ENCODE peak calls at places on chromosomes 1 and 21, in eight cellular contexts. One of them, this sample, is unnamed.

GRCh38 chr1:79496129-79496528 is 489.6 kb upstream of the ADGRL4 start:
- DNase-seq in left lung: no peak
- DNase-seq in fibroblast of lung: no peak
- DNase-seq in aorta: no peak
- DNase-seq in GM23338: no peak
- DNase-seq in OCI-LY7: no peak
- DNase-seq in kidney: no peak
- DNase-seq in K562: no peak
- DNase-seq in this sample: no peak

GRCh38 chr1:66444438-66445265 is 89.3 kb upstream of the SGIP1 start:
- DNase-seq in kidney: no peak
- DNase-seq in K562: no peak
- DNase-seq in GM23338: peak
- DNase-seq in aorta: no peak
- DNase-seq in left lung: no peak
- DNase-seq in OCI-LY7: no peak
- DNase-seq in fibroblast of lung: no peak
- DNase-seq in this sample: no peak

GRCh38 chr1:225460737-225461532 is 33.1 kb upstream of the LBR start:
- DNase-seq in fibroblast of lung: no peak
- DNase-seq in left lung: no peak
- DNase-seq in OCI-LY7: no peak
- DNase-seq in K562: no peak
- DNase-seq in GM23338: no peak
- DNase-seq in kidney: peak
- DNase-seq in aorta: peak
- DNase-seq in this sample: no peak

GRCh38 chr1:3837200-3837599 is 19.8 kb downstream of the CEP104 start:
- DNase-seq in K562: no peak
- DNase-seq in GM23338: no peak
- DNase-seq in fibroblast of lung: no peak
- DNase-seq in kidney: no peak
- DNase-seq in OCI-LY7: no peak
- DNase-seq in aorta: peak
- DNase-seq in left lung: no peak
- DNase-seq in this sample: no peak

GRCh38 chr1:54519709-54520108 is 28.3 kb upstream of the ACOT11 start:
- DNase-seq in K562: no peak
- DNase-seq in GM23338: peak
- DNase-seq in left lung: no peak
- DNase-seq in aorta: no peak
- DNase-seq in fibroblast of lung: no peak
- DNase-seq in OCI-LY7: peak
- DNase-seq in kidney: no peak
- DNase-seq in this sample: no peak

GRCh38 chr1:160342953-160343869 is at the start of the genes COPA and NCSTN:
- DNase-seq in left lung: peak
- DNase-seq in GM23338: peak
- DNase-seq in kidney: peak
- DNase-seq in fibroblast of lung: peak
- DNase-seq in OCI-LY7: peak
- DNase-seq in K562: peak
- DNase-seq in aorta: peak
- DNase-seq in this sample: peak

GRCh38 chr1:38860464-38860816 is 868 bp upstream of the RRAGC start:
- DNase-seq in GM23338: no peak
- DNase-seq in OCI-LY7: no peak
- DNase-seq in fibroblast of lung: peak
- DNase-seq in kidney: no peak
- DNase-seq in aorta: no peak
- DNase-seq in K562: no peak
- DNase-seq in left lung: no peak
- DNase-seq in this sample: no peak

GRCh38 chr1:214670098-214670497 is 67.1 kb downstream of the CENPF start:
- DNase-seq in GM23338: no peak
- DNase-seq in fibroblast of lung: peak
- DNase-seq in OCI-LY7: no peak
- DNase-seq in left lung: no peak
- DNase-seq in K562: no peak
- DNase-seq in kidney: peak
- DNase-seq in aorta: no peak
- DNase-seq in this sample: peak

GRCh38 chr1:183048087-183049085 is 25.2 kb downstream of the LAMC1 start:
- DNase-seq in GM23338: no peak
- DNase-seq in K562: no peak
- DNase-seq in OCI-LY7: peak
- DNase-seq in kidney: no peak
- DNase-seq in aorta: no peak
- DNase-seq in fibroblast of lung: no peak
- DNase-seq in left lung: no peak
- DNase-seq in this sample: no peak

GRCh38 chr1:100404816-100405215 is 52.5 kb downstream of the CDC14A start:
- DNase-seq in aorta: no peak
- DNase-seq in left lung: no peak
- DNase-seq in K562: no peak
- DNase-seq in fibroblast of lung: no peak
- DNase-seq in GM23338: no peak
- DNase-seq in OCI-LY7: no peak
- DNase-seq in kidney: no peak
- DNase-seq in this sample: no peak

GRCh38 chr1:22827666-22828065 is 117.0 kb downstream of the EPHB2 start:
- DNase-seq in fibroblast of lung: no peak
- DNase-seq in kidney: peak
- DNase-seq in aorta: no peak
- DNase-seq in OCI-LY7: no peak
- DNase-seq in GM23338: no peak
- DNase-seq in K562: no peak
- DNase-seq in left lung: no peak
- DNase-seq in this sample: no peak

GRCh38 chr1:5856246-5856815 is 135.9 kb downstream of the NPHP4 start:
- DNase-seq in K562: peak
- DNase-seq in kidney: no peak
- DNase-seq in left lung: no peak
- DNase-seq in fibroblast of lung: no peak
- DNase-seq in aorta: no peak
- DNase-seq in GM23338: peak
- DNase-seq in OCI-LY7: no peak
- DNase-seq in this sample: no peak

GRCh38 chr1:110879758-110880606 is 7.0 kb downstream of the CD53 start:
- DNase-seq in GM23338: no peak
- DNase-seq in left lung: no peak
- DNase-seq in fibroblast of lung: no peak
- DNase-seq in OCI-LY7: peak
- DNase-seq in K562: peak
- DNase-seq in kidney: no peak
- DNase-seq in aorta: no peak
- DNase-seq in this sample: no peak

GRCh38 chr1:187837787-187838186 is 1009.0 kb downstream of the PLA2G4A start:
- DNase-seq in GM23338: no peak
- DNase-seq in aorta: no peak
- DNase-seq in OCI-LY7: no peak
- DNase-seq in left lung: no peak
- DNase-seq in K562: no peak
- DNase-seq in fibroblast of lung: no peak
- DNase-seq in kidney: no peak
- DNase-seq in this sample: no peak

GRCh38 chr1:187476671-187477070 is 647.9 kb downstream of the PLA2G4A start:
- DNase-seq in aorta: no peak
- DNase-seq in kidney: no peak
- DNase-seq in OCI-LY7: peak
- DNase-seq in GM23338: peak
- DNase-seq in fibroblast of lung: peak
- DNase-seq in K562: no peak
- DNase-seq in left lung: no peak
- DNase-seq in this sample: no peak

GRCh38 chr1:32988665-32989064 is 24.1 kb upstream of the RNF19B start:
- DNase-seq in left lung: peak
- DNase-seq in aorta: no peak
- DNase-seq in OCI-LY7: no peak
- DNase-seq in GM23338: no peak
- DNase-seq in kidney: no peak
- DNase-seq in K562: no peak
- DNase-seq in fibroblast of lung: peak
- DNase-seq in this sample: peak

GRCh38 chr1:67713071-67713806 is 28.2 kb downstream of the GADD45A start:
- DNase-seq in fibroblast of lung: peak
- DNase-seq in aorta: no peak
- DNase-seq in OCI-LY7: peak
- DNase-seq in kidney: no peak
- DNase-seq in K562: peak
- DNase-seq in GM23338: no peak
- DNase-seq in left lung: no peak
- DNase-seq in this sample: peak

GRCh38 chr1:31761883-31762282 is 2.3 kb downstream of the ADGRB2 start:
- DNase-seq in aorta: no peak
- DNase-seq in OCI-LY7: no peak
- DNase-seq in GM23338: no peak
- DNase-seq in kidney: no peak
- DNase-seq in fibroblast of lung: peak
- DNase-seq in left lung: no peak
- DNase-seq in K562: no peak
- DNase-seq in this sample: no peak

GRCh38 chr1:231414260-231415016 is 7.6 kb downstream of the EGLN1 start:
- DNase-seq in aorta: no peak
- DNase-seq in K562: no peak
- DNase-seq in kidney: no peak
- DNase-seq in left lung: no peak
- DNase-seq in GM23338: no peak
- DNase-seq in fibroblast of lung: no peak
- DNase-seq in OCI-LY7: no peak
- DNase-seq in this sample: no peak
- H3K4me3 ChIP-seq in aorta: no peak
- H3K4me3 ChIP-seq in K562: no peak
- H3K4me3 ChIP-seq in kidney: no peak
- H3K4me3 ChIP-seq in left lung: no peak
- H3K4me3 ChIP-seq in GM23338: no peak
- H3K4me3 ChIP-seq in fibroblast of lung: no peak
- H3K4me3 ChIP-seq in OCI-LY7: no peak
- H3K4me3 ChIP-seq in this sample: no peak

GRCh38 chr1:229110986-229111385 is 159.9 kb upstream of the RAB4A start:
- DNase-seq in kidney: no peak
- DNase-seq in GM23338: no peak
- DNase-seq in left lung: no peak
- DNase-seq in aorta: no peak
- DNase-seq in fibroblast of lung: no peak
- DNase-seq in OCI-LY7: no peak
- DNase-seq in K562: no peak
- DNase-seq in this sample: no peak

GRCh38 chr1:229114781-229115417 is 156.0 kb upstream of the RAB4A start:
- DNase-seq in fibroblast of lung: peak
- DNase-seq in left lung: no peak
- DNase-seq in GM23338: peak
- DNase-seq in K562: no peak
- DNase-seq in kidney: no peak
- DNase-seq in OCI-LY7: no peak
- DNase-seq in aorta: no peak
- DNase-seq in this sample: no peak

GRCh38 chr1:229111703-229112319 is 159.1 kb upstream of the RAB4A start:
- DNase-seq in GM23338: no peak
- DNase-seq in OCI-LY7: no peak
- DNase-seq in left lung: no peak
- DNase-seq in aorta: no peak
- DNase-seq in K562: no peak
- DNase-seq in kidney: no peak
- DNase-seq in fibroblast of lung: peak
- DNase-seq in this sample: no peak

GRCh38 chr1:229114315-229114714 is 156.6 kb upstream of the RAB4A start:
- DNase-seq in fibroblast of lung: peak
- DNase-seq in K562: no peak
- DNase-seq in left lung: no peak
- DNase-seq in GM23338: no peak
- DNase-seq in aorta: no peak
- DNase-seq in OCI-LY7: no peak
- DNase-seq in kidney: no peak
- DNase-seq in this sample: no peak

DNA sequence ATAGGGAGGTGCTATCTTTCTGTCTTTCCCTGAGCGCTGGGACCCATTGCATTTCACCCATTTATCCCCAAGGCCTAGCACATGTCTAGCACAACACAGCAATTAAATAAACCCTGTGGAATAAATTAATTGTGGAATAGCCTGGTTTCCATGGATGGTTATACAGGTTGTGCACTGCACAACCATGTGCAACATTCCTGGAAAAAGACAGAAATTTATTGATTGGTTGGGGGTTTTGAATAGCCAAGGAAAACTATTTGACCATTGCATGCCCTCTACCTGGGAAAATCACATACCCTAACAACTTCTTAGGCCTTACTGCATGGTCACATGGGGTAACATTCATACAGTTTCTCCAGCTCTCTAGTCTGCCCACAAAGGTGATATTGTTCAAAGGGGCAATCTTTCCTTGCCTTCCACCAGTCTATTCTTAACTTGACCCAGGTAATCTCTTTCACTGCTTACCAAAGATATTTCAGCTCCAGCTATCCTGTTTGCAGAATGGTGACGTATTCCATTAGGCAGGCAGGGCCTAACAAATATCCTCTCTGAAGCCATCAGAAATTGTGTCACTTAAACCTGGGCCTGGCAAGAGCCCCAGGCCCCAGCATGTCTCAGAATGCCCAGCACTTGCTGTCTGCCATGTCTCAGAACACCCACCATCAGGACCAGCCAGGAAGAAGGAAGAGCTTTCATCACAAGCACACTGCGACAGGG is 157.9 kb upstream of the RAB4A start:
- DNase-seq in K562: no peak
- DNase-seq in aorta: no peak
- DNase-seq in OCI-LY7: no peak
- DNase-seq in GM23338: no peak
- DNase-seq in kidney: no peak
- DNase-seq in left lung: no peak
- DNase-seq in fibroblast of lung: no peak
- DNase-seq in this sample: no peak
- H3K4me3 ChIP-seq in K562: no peak
- H3K4me3 ChIP-seq in aorta: no peak
- H3K4me3 ChIP-seq in OCI-LY7: no peak
- H3K4me3 ChIP-seq in GM23338: no peak
- H3K4me3 ChIP-seq in kidney: no peak
- H3K4me3 ChIP-seq in left lung: no peak
- H3K4me3 ChIP-seq in fibroblast of lung: no peak
- H3K4me3 ChIP-seq in this sample: no peak

GRCh38 chr1:234825498-234826176 is 215.7 kb upstream of the IRF2BP2 start:
- DNase-seq in kidney: no peak
- DNase-seq in left lung: no peak
- DNase-seq in aorta: no peak
- DNase-seq in fibroblast of lung: no peak
- DNase-seq in K562: no peak
- DNase-seq in OCI-LY7: no peak
- DNase-seq in GM23338: no peak
- DNase-seq in this sample: no peak
- H3K4me3 ChIP-seq in kidney: no peak
- H3K4me3 ChIP-seq in left lung: no peak
- H3K4me3 ChIP-seq in aorta: no peak
- H3K4me3 ChIP-seq in fibroblast of lung: no peak
- H3K4me3 ChIP-seq in K562: no peak
- H3K4me3 ChIP-seq in OCI-LY7: no peak
- H3K4me3 ChIP-seq in GM23338: no peak
- H3K4me3 ChIP-seq in this sample: no peak

DNA sequence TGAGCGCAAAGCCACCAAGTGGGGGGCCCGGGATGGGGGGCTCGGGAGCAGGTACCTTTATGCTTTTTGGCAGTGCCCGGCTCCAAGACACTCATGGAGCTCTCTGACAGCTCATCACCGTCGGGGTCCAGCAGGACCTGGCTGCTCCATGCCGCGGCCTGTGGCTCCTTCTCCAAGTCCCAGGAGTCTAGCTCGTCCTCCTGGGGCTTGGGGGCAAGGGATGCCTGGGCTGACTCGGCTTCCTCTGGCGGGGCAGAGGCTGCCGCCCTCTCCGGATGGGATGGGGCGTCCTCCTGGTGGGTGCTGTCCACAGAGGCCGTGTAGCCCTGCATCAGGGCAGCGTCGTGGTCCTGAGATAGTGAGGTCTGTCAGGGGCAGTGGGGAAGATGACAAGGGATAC is 19.9 kb upstream of the PRDM15 start:
- DNase-seq in OCI-LY7: no peak
- DNase-seq in K562: no peak
- DNase-seq in left lung: no peak
- DNase-seq in GM23338: no peak
- DNase-seq in kidney: no peak
- DNase-seq in aorta: no peak
- DNase-seq in fibroblast of lung: no peak
- DNase-seq in this sample: no peak
- H3K4me3 ChIP-seq in OCI-LY7: no peak
- H3K4me3 ChIP-seq in K562: no peak
- H3K4me3 ChIP-seq in left lung: no peak
- H3K4me3 ChIP-seq in GM23338: no peak
- H3K4me3 ChIP-seq in kidney: no peak
- H3K4me3 ChIP-seq in aorta: no peak
- H3K4me3 ChIP-seq in fibroblast of lung: no peak
- H3K4me3 ChIP-seq in this sample: no peak

This sample was measured in skeletal muscle cell.